ENCODE peak calls at places on chromosomes 12 and 14, in ten cellular contexts. C, W, L, M, U, S, R, G, I and F are unnamed samples.

GRCh38 chr12:64583395-64584172 is 26.7 kb upstream of the RASSF3 start:
- DNase-seq in L (peak), W (no peak), I (no peak), G (peak), U (no peak), C (no peak), S (no peak), R (no peak), M (peak), F (no peak)

GRCh38 chr12:94795520-94795919 is 145.2 kb upstream of the TMCC3 start:
- DNase-seq in U (no peak), R (no peak), M (peak), W (no peak), I (peak), C (no peak), G (peak), S (no peak), L (peak), F (no peak)

GRCh38 chr12:100721193-100721592 is 73.4 kb upstream of the ANO4 start:
- DNase-seq in M (no peak), S (no peak), L (no peak), G (no peak), U (no peak), R (no peak), I (no peak), W (no peak), C (no peak), F (no peak)

GRCh38 chr12:102095677-102096263 is 24.1 kb downstream of the NUP37 start:
- DNase-seq in I (peak), M (peak), L (peak), C (no peak), G (peak), R (no peak), W (no peak), U (no peak), S (no peak), F (no peak)

GRCh38 chr12:5830121-5830520 is 114.9 kb downstream of the ANO2 start:
- DNase-seq in G (no peak), S (no peak), I (no peak), C (no peak), R (no peak), W (no peak), L (no peak), M (no peak), U (no peak), F (no peak)

GRCh38 chr12:68557011-68557715 is 53.5 kb upstream of the RAP1B start:
- DNase-seq in S (no peak), R (no peak), L (peak), I (peak), M (peak), W (no peak), U (no peak), G (peak), C (no peak), F (no peak)

GRCh38 chr12:99670635-99671034 is 23.1 kb downstream of the GARIN6 start:
- DNase-seq in S (no peak), I (peak), L (peak), C (no peak), G (peak), R (no peak), M (no peak), W (no peak), U (no peak), F (no peak)

GRCh38 chr12:100360450-100360849 is 3.6 kb downstream of the SLC17A8 start:
- DNase-seq in C (no peak), L (no peak), U (no peak), W (no peak), I (no peak), G (no peak), R (no peak), M (no peak), S (no peak), F (no peak)

GRCh38 chr14:32932921-32933622 is 5.6 kb upstream of the NPAS3 start:
- DNase-seq in W (no peak), G (no peak), I (no peak), R (peak), U (peak), M (no peak), L (no peak), S (peak), C (peak), F (no peak)

GRCh38 chr12:50325890-50326391 is 42.6 kb upstream of the LIMA1 start:
- DNase-seq in U (peak), G (peak), C (no peak), L (peak), I (no peak), W (peak), R (no peak), S (no peak), M (no peak), F (no peak)

GRCh38 chr12:27081668-27082091 is 698 bp downstream of the C12orf71 start:
- DNase-seq in M (peak), I (no peak), C (no peak), G (peak), W (no peak), L (peak), S (no peak), U (no peak), R (no peak), F (no peak)

GRCh38 chr12:58819345-58819744 is 101.0 kb downstream of the LRIG3 start:
- DNase-seq in M (no peak), G (no peak), C (no peak), U (no peak), I (no peak), L (no peak), W (no peak), S (no peak), R (peak), F (no peak)

GRCh38 chr12:43169115-43169681 is 382.8 kb downstream of the ADAMTS20 start:
- DNase-seq in U (no peak), W (no peak), R (no peak), L (no peak), S (no peak), C (no peak), M (no peak), G (no peak), I (peak), F (no peak)

GRCh38 chr12:31728289-31728916 is 418 bp downstream of the AMN1 start:
- DNase-seq in R (no peak), M (no peak), C (no peak), U (peak), S (peak), L (no peak), I (no peak), W (peak), G (no peak), F (no peak)

GRCh38 chr12:31726575-31726974 is 2.2 kb downstream of the AMN1 start:
- DNase-seq in U (no peak), L (no peak), I (no peak), C (no peak), R (no peak), S (no peak), M (no peak), W (no peak), G (no peak), F (no peak)

GRCh38 chr12:31727197-31727596 is 1.6 kb downstream of the AMN1 start:
- DNase-seq in M (no peak), C (no peak), I (no peak), S (no peak), G (no peak), U (no peak), R (no peak), L (no peak), W (no peak), F (no peak)

GRCh38 chr12:31729728-31730127 is 907 bp upstream of the AMN1 start:
- DNase-seq in R (no peak), U (no peak), L (no peak), W (no peak), S (no peak), G (no peak), M (no peak), C (no peak), I (no peak), F (no peak)

DNA sequence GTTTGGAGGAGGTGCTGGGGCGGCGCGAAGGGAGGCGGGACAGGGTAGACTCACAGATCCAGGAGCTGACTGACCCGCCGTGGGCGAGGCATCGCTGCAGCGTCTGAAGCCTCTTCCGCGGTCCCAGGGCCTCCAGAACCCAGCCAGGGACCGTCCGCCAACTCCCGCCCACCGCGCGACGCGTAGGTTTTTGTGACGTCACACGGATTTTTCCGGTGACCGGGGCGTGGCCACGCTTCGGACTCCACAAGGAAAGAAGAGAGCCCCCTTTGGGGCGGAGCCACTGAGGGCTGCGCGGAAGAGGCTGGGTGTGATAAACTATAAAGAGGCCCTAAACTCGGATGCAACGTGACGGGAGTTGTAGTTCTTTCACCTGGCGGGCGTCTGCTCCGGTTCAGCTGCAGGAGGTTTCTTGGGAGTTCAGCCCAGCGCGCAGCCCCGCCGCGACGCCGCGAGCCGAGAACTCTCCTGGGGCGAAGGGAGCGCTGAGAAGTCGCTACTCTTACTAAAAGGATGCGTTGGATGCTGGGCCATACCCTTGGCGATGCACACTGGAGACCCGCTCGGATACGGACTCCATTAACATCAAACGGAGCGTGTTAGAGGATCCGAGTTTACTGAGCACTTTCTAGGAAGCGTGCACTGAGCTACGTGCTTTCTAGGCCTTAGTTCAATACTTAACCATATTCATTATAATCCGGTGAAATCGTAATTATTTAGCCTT is at the start of gene AMN1:
- DNase-seq in I (peak), W (peak), G (peak), U (peak), M (peak), S (peak), C (peak), L (peak), R (peak), F (peak)
- TF ChIP-seq CTCF in I (no peak), W (peak), G (no peak), U (peak), M (no peak), S (peak), C (no peak), L (peak), R (peak), F (no peak)

GRCh38 chr12:52953181-52953841 is 4.4 kb downstream of the KRT18 start:
- DNase-seq in W (no peak), R (no peak), S (no peak), M (no peak), U (no peak), I (no peak), G (no peak), C (no peak), L (no peak), F (no peak)

GRCh38 chr12:52952082-52952801 is 3.3 kb downstream of the KRT18 start:
- DNase-seq in W (peak), U (peak), C (peak), G (peak), S (no peak), R (peak), M (no peak), I (no peak), L (no peak), F (no peak)

GRCh38 chr12:52951126-52951525 is 2.2 kb downstream of the KRT18 start:
- DNase-seq in L (no peak), W (no peak), S (no peak), C (no peak), U (no peak), R (no peak), G (no peak), M (no peak), I (no peak), F (no peak)

GRCh38 chr12:52950553-52950952 is 1.6 kb downstream of the KRT18 start:
- DNase-seq in S (no peak), W (no peak), L (no peak), C (no peak), I (no peak), U (no peak), R (no peak), G (no peak), M (no peak), F (no peak)

GRCh38 chr12:52951640-52952039 is 2.7 kb downstream of the KRT18 start:
- DNase-seq in W (no peak), I (no peak), C (no peak), L (no peak), S (no peak), R (no peak), G (no peak), U (no peak), M (no peak), F (no peak)
- H3K4me3 ChIP-seq in W (no peak), I (peak), C (no peak), L (no peak), S (no peak), R (no peak), G (no peak), U (no peak), M (no peak), F (no peak)

GRCh38 chr12:118058227-118058626 is 2.8 kb downstream of the WSB2 start:
- DNase-seq in U (no peak), C (no peak), G (no peak), I (no peak), R (no peak), M (no peak), L (no peak), S (no peak), W (no peak), F (no peak)

GRCh38 chr12:118055865-118056773 is 4.9 kb downstream of the WSB2 start:
- DNase-seq in C (no peak), S (no peak), I (no peak), L (no peak), U (peak), G (no peak), M (no peak), W (peak), R (no peak), F (no peak)

GRCh38 chr12:118052324-118053070 is 8.5 kb downstream of the WSB2 start:
- DNase-seq in I (peak), C (peak), W (peak), M (peak), U (peak), L (peak), R (peak), S (peak), G (peak), F (peak)

GRCh38 chr12:118053071-118053985 is 7.7 kb downstream of the WSB2 start:
- DNase-seq in C (no peak), U (no peak), S (no peak), I (no peak), W (no peak), R (no peak), M (peak), L (no peak), G (no peak), F (no peak)

DNA sequence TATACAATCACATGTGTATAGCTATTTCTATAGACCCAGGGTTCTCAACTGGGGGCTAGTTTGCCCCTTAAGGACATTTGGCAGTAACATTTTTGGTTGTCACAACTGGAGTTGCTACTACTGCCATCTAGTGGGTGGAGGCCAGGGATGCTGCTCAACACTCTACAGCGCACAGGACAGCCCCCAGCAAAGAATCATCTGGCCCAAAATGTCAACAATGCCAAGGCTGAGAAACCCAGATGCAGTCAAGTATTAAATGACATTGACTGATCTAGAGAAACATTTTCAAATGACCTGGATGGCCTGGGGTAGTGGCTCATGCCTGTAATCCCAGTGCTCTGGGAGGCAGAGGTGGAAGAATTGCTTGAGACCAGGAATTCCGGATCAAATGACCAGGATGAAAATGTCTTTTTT is 5.8 kb downstream of the WSB2 start:
- DNase-seq in R (no peak), C (no peak), M (no peak), I (no peak), W (peak), S (peak), G (peak), L (peak), U (peak), F (no peak)
- TF ChIP-seq CTCF in R (peak), C (peak), M (peak), I (peak), W (no peak), S (peak), G (peak), L (peak), U (peak), F (no peak)

DNA sequence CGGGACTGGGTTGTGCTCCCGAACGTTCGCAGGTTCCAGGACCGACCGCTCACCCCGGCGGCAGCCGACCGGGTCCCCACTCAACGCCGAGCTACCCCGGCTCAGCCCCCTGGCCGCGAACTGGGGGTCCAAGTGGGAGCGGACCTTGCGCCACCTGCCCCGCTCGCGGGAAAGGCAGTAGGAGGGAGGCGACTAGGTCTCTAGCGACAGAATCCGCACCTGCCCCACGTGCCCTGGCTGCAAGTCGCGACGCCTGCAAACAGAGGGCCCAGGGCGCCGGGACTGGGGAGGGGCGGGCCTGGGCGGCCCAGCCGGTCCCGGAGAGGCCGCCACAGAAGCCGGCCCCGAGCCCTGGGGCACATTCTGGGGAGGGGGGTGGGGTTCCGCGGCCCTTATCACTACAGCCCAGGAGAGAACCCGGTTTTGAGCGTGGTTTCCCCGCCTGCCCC is 239.2 kb upstream of the CPNE8 start:
- DNase-seq in U (no peak), M (no peak), S (no peak), W (no peak), G (no peak), R (peak), I (no peak), C (no peak), L (no peak), F (no peak)
- H3K4me3 ChIP-seq in U (no peak), M (no peak), S (peak), W (peak), G (no peak), R (peak), I (no peak), C (peak), L (no peak), F (peak)

GRCh38 chr14:104752735-104753527 is at the start of gene SIVA1:
- DNase-seq in W (peak), U (peak), L (peak), C (peak), M (peak), R (peak), I (peak), G (peak), S (peak), F (peak)
- TF ChIP-seq CTCF in W (no peak), U (no peak), L (no peak), C (no peak), M (no peak), R (peak), I (no peak), G (no peak), S (peak), F (no peak)

DNA sequence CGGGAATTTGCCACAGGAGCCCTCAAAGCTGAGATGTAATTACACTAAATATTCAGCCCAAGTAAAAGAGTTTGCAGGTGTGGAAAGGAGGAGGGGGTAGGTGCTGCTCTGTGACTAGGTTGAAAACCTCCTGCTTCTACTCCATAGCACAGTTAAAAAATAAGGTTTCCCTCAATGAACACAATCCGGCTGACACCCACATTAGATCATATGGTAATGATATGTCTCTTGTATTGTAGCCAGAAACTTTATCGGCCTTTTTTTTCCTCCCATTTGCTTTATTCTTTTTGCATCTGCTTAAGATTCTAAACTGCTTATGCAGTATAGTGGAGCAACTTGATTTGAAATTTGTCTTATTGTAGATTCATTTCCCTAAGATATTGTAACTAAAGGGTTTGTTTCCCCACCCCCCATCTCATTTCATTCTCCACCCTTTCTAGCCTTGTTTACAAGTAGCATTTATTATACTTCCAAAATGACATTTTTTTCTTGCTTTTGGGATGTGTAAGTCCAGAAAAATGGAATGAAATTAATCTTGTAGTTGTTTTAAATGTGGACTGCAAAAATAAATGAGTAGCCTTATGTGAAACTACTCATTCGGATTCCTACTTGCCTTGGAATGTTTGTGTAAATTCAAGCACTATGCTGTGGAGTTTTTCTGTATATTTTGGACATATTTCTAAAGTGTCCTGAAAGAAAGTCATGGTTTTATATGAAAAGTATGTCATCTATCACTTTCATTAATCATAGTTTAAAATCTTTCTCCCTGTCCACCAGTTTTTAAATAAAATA is at the start of gene DCN:
- DNase-seq in G (peak), C (no peak), R (no peak), I (peak), M (peak), L (peak), W (no peak), U (no peak), S (no peak), F (no peak)
- H3K4me3 ChIP-seq in G (peak), C (peak), R (peak), I (peak), M (peak), L (peak), W (peak), U (no peak), S (peak), F (peak)

GRCh38 chr12:111274820-111275219 is 94.1 kb downstream of the PHETA1 start:
- DNase-seq in I (no peak), L (peak), M (no peak), W (no peak), U (no peak), C (no peak), G (no peak), S (no peak), R (no peak), F (no peak)
- TF ChIP-seq CTCF in I (peak), L (peak), M (peak), W (no peak), U (no peak), C (peak), G (peak), S (no peak), R (no peak), F (no peak)

DNA sequence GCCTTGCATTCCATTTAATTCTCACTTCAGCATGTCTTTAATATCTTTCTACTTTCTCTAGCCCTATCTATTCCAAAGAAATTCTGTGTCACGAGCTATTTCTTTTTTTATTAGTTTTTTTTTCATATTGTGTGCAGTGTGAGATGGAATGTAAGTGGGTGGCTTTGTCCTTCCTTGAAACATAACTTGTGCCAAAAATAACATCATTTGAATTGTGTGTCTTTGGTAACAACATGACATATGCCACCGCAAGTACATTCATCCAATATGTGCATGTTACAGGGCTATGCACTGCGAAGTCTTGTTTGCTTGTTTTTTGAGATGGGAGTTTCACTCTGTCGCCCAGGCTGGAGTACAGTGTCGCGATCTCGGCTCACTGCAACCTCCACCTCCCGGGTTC is 32.8 kb upstream of the NUDT4 start:
- DNase-seq in W (no peak), C (no peak), L (no peak), G (no peak), U (no peak), R (no peak), M (peak), I (peak), S (no peak), F (no peak)
- H3K4me3 ChIP-seq in W (no peak), C (no peak), L (no peak), G (no peak), U (no peak), R (no peak), M (no peak), I (no peak), S (no peak), F (no peak)